ENCODE peak calls at places on chromosomes 5 and 9, in seven cellular contexts. One of them, this sample, is unnamed.

GRCh38 chr5:55172051-55172899 is 702 bp downstream of the CDC20B start:
- DNase-seq in HepG2: peak; percentile 80
- DNase-seq in WERI-Rb-1: peak; percentile 62
- DNase-seq in AG10803: peak; percentile 78
- DNase-seq in NB4: peak; percentile 86
- DNase-seq in A549: peak; percentile 79
- DNase-seq in choroid plexus epithelial cell: peak; percentile 89
- DNase-seq in this sample: peak; percentile 87

GRCh38 chr5:5304361-5305035 is 118.0 kb upstream of the ICE1 start:
- DNase-seq in HepG2: no peak
- DNase-seq in WERI-Rb-1: no peak
- DNase-seq in AG10803: no peak
- DNase-seq in NB4: no peak
- DNase-seq in A549: no peak
- DNase-seq in choroid plexus epithelial cell: no peak
- DNase-seq in this sample: no peak

GRCh38 chr9:4548796-4549725 is 58.8 kb downstream of the SLC1A1 start:
- DNase-seq in HepG2: peak; percentile 10
- DNase-seq in WERI-Rb-1: peak; percentile 17
- DNase-seq in AG10803: peak; percentile 11
- DNase-seq in NB4: peak; percentile 41
- DNase-seq in A549: peak; percentile 23
- DNase-seq in choroid plexus epithelial cell: no peak
- DNase-seq in this sample: peak; percentile 6

GRCh38 chr5:169304175-169304574 is 3.2 kb upstream of the SLIT3 start:
- DNase-seq in HepG2: no peak
- DNase-seq in WERI-Rb-1: no peak
- DNase-seq in AG10803: no peak
- DNase-seq in NB4: no peak
- DNase-seq in A549: no peak
- DNase-seq in choroid plexus epithelial cell: no peak
- DNase-seq in this sample: no peak

GRCh38 chr5:136043551-136043950 is 14.8 kb downstream of the TGFBI start:
- DNase-seq in HepG2: no peak
- DNase-seq in WERI-Rb-1: no peak
- DNase-seq in AG10803: no peak
- DNase-seq in NB4: no peak
- DNase-seq in A549: no peak
- DNase-seq in choroid plexus epithelial cell: no peak
- DNase-seq in this sample: peak; percentile 71

GRCh38 chr5:179127136-179128040 is 67.2 kb downstream of the ZNF354C start:
- DNase-seq in HepG2: no peak
- DNase-seq in WERI-Rb-1: no peak
- DNase-seq in AG10803: no peak
- DNase-seq in NB4: no peak
- DNase-seq in A549: no peak
- DNase-seq in choroid plexus epithelial cell: no peak
- DNase-seq in this sample: no peak

GRCh38 chr5:167947312-167947711 is 344.1 kb upstream of the WWC1 start:
- DNase-seq in HepG2: no peak
- DNase-seq in WERI-Rb-1: no peak
- DNase-seq in AG10803: peak; percentile 75
- DNase-seq in NB4: no peak
- DNase-seq in A549: no peak
- DNase-seq in choroid plexus epithelial cell: no peak
- DNase-seq in this sample: peak; percentile 40

GRCh38 chr9:6852243-6852963 is 94.6 kb downstream of the KDM4C start:
- DNase-seq in HepG2: peak; percentile 30
- DNase-seq in WERI-Rb-1: no peak
- DNase-seq in AG10803: peak; percentile 37
- DNase-seq in NB4: no peak
- DNase-seq in A549: peak; percentile 36
- DNase-seq in choroid plexus epithelial cell: peak; percentile 45
- DNase-seq in this sample: peak; percentile 70

GRCh38 chr9:94717656-94718225 is 8.8 kb upstream of the AOPEP start:
- DNase-seq in HepG2: no peak
- DNase-seq in WERI-Rb-1: no peak
- DNase-seq in AG10803: peak; percentile 19
- DNase-seq in NB4: peak; percentile 18
- DNase-seq in A549: no peak
- DNase-seq in choroid plexus epithelial cell: peak; percentile 8
- DNase-seq in this sample: peak; percentile 59

GRCh38 chr5:128407956-128408355 is 130.1 kb downstream of the FBN2 start:
- DNase-seq in HepG2: no peak
- DNase-seq in WERI-Rb-1: no peak
- DNase-seq in AG10803: no peak
- DNase-seq in NB4: no peak
- DNase-seq in A549: no peak
- DNase-seq in choroid plexus epithelial cell: no peak
- DNase-seq in this sample: no peak

GRCh38 chr5:173243808-173244305 is 8.9 kb upstream of the NKX2-5 start:
- DNase-seq in HepG2: no peak
- DNase-seq in WERI-Rb-1: no peak
- DNase-seq in AG10803: no peak
- DNase-seq in NB4: no peak
- DNase-seq in A549: peak; percentile 69
- DNase-seq in choroid plexus epithelial cell: no peak
- DNase-seq in this sample: no peak

GRCh38 chr5:119340597-119341218 is 15.1 kb upstream of the TNFAIP8 start:
- DNase-seq in HepG2: no peak
- DNase-seq in WERI-Rb-1: no peak
- DNase-seq in AG10803: no peak
- DNase-seq in NB4: peak; percentile 96
- DNase-seq in A549: no peak
- DNase-seq in choroid plexus epithelial cell: no peak
- DNase-seq in this sample: no peak

GRCh38 chr5:68258531-68258930 is 43.0 kb downstream of the PIK3R1 start:
- DNase-seq in HepG2: no peak
- DNase-seq in WERI-Rb-1: no peak
- DNase-seq in AG10803: no peak
- DNase-seq in NB4: no peak
- DNase-seq in A549: no peak
- DNase-seq in choroid plexus epithelial cell: no peak
- DNase-seq in this sample: no peak

GRCh38 chr5:87411586-87412416 is 929 bp downstream of the CCNH start:
- DNase-seq in HepG2: peak; percentile 33
- DNase-seq in WERI-Rb-1: no peak
- DNase-seq in AG10803: peak; percentile 42
- DNase-seq in NB4: peak; percentile 65
- DNase-seq in A549: peak; percentile 4
- DNase-seq in choroid plexus epithelial cell: peak; percentile 62
- DNase-seq in this sample: peak; percentile 44

GRCh38 chr9:101350285-101350684 is 34.5 kb downstream of the BAAT start:
- DNase-seq in HepG2: peak; percentile 65
- DNase-seq in WERI-Rb-1: no peak
- DNase-seq in AG10803: no peak
- DNase-seq in NB4: no peak
- DNase-seq in A549: no peak
- DNase-seq in choroid plexus epithelial cell: no peak
- DNase-seq in this sample: no peak

GRCh38 chr9:107060026-107060425 is 197.1 kb downstream of the ZNF462 start:
- DNase-seq in HepG2: no peak
- DNase-seq in WERI-Rb-1: no peak
- DNase-seq in AG10803: no peak
- DNase-seq in NB4: peak; percentile 14
- DNase-seq in A549: no peak
- DNase-seq in choroid plexus epithelial cell: no peak
- DNase-seq in this sample: no peak

GRCh38 chr5:56814361-56814962 is 887 bp upstream of the MAP3K1 start:
- DNase-seq in HepG2: peak; percentile 28
- DNase-seq in WERI-Rb-1: peak; percentile 21
- DNase-seq in AG10803: no peak
- DNase-seq in NB4: peak; percentile 71
- DNase-seq in A549: peak; percentile 22
- DNase-seq in choroid plexus epithelial cell: no peak
- DNase-seq in this sample: no peak

GRCh38 chr9:133842721-133843227 is 104.6 kb upstream of the SARDH start:
- DNase-seq in HepG2: no peak
- DNase-seq in WERI-Rb-1: no peak
- DNase-seq in AG10803: no peak
- DNase-seq in NB4: no peak
- DNase-seq in A549: no peak
- DNase-seq in choroid plexus epithelial cell: no peak
- DNase-seq in this sample: no peak

GRCh38 chr5:131186561-131187256 is 16.0 kb downstream of the LYRM7 start:
- DNase-seq in HepG2: no peak
- DNase-seq in WERI-Rb-1: no peak
- DNase-seq in AG10803: peak; percentile 13
- DNase-seq in NB4: no peak
- DNase-seq in A549: no peak
- DNase-seq in choroid plexus epithelial cell: peak; percentile 46
- DNase-seq in this sample: no peak

GRCh38 chr5:154627711-154628678 is 127.2 kb upstream of the LARP1 start:
- DNase-seq in HepG2: no peak
- DNase-seq in WERI-Rb-1: no peak
- DNase-seq in AG10803: peak; percentile 78
- DNase-seq in NB4: no peak
- DNase-seq in A549: no peak
- DNase-seq in choroid plexus epithelial cell: peak; percentile 5
- DNase-seq in this sample: peak; percentile 34

GRCh38 chr9:133666387-133666786 is 30.2 kb downstream of the DBH start:
- DNase-seq in HepG2: no peak
- DNase-seq in WERI-Rb-1: no peak
- DNase-seq in AG10803: no peak
- DNase-seq in NB4: no peak
- DNase-seq in A549: no peak
- DNase-seq in choroid plexus epithelial cell: no peak
- DNase-seq in this sample: no peak

GRCh38 chr9:93064392-93065124 is 6.1 kb downstream of the SUSD3 start:
- DNase-seq in HepG2: no peak
- DNase-seq in WERI-Rb-1: peak; percentile 50
- DNase-seq in AG10803: no peak
- DNase-seq in NB4: peak; percentile 98
- DNase-seq in A549: no peak
- DNase-seq in choroid plexus epithelial cell: peak; percentile 35
- DNase-seq in this sample: no peak

GRCh38 chr9:5628530-5629311 is at the start of gene RIC1:
- DNase-seq in HepG2: peak; percentile 81
- DNase-seq in WERI-Rb-1: peak; percentile 89
- DNase-seq in AG10803: peak; percentile 93
- DNase-seq in NB4: peak; percentile 99
- DNase-seq in A549: peak; percentile 94
- DNase-seq in choroid plexus epithelial cell: peak; percentile 94
- DNase-seq in this sample: peak; percentile 93

GRCh38 chr9:116383956-116384355 is 230.4 kb downstream of the PAPPA start:
- DNase-seq in HepG2: no peak
- DNase-seq in WERI-Rb-1: no peak
- DNase-seq in AG10803: no peak
- DNase-seq in NB4: no peak
- DNase-seq in A549: no peak
- DNase-seq in choroid plexus epithelial cell: peak; percentile 69
- DNase-seq in this sample: peak; percentile 24

GRCh38 chr9:69412741-69413150 is 87.7 kb downstream of the ENTREP1 start:
- DNase-seq in HepG2: peak; percentile 39
- DNase-seq in WERI-Rb-1: peak; percentile 82
- DNase-seq in AG10803: peak; percentile 69
- DNase-seq in NB4: peak; percentile 6
- DNase-seq in A549: peak; percentile 75
- DNase-seq in choroid plexus epithelial cell: peak; percentile 74
- DNase-seq in this sample: peak; percentile 80
- TF ChIP-seq CTCF in HepG2: peak; percentile 84
- TF ChIP-seq CTCF in WERI-Rb-1: peak; percentile 77
- TF ChIP-seq CTCF in AG10803: peak; percentile 77
- TF ChIP-seq CTCF in NB4: peak; percentile 15
- TF ChIP-seq CTCF in A549: peak; percentile 49
- TF ChIP-seq CTCF in choroid plexus epithelial cell: peak; percentile 82
- TF ChIP-seq CTCF in this sample: peak; percentile 84

DNA sequence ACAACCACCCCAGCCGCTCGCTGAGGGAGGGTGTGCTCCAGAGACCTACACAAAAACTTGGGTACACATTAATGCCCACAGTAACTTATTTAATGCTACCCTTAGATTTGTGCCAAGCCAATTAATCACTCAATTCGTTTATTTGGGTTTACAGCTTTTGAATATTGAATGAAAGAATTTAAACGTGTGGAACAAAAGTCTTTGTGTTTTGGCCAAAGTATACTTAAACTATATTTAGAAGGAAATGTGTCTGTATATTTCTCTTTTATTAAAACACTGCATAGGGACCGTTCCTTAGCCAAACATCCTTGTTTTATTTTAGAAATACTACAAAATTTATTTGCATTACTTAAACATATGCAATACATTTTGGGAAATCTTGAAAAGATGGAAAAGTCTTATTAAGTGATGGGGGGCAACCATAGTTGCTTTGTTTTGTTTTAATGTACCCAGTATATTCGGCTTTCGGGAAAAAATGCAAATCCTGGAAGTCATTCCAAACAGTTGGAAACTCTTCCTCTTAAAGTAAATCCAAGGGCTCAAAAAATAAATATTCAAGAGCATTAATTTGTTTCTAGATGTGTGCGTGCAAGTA is 11.8 kb downstream of the ZNF608 start:
- DNase-seq in HepG2: no peak
- DNase-seq in WERI-Rb-1: no peak
- DNase-seq in AG10803: no peak
- DNase-seq in NB4: no peak
- DNase-seq in A549: no peak
- DNase-seq in choroid plexus epithelial cell: no peak
- DNase-seq in this sample: no peak
- H3K4me3 ChIP-seq in HepG2: no peak overlapping the region
- H3K4me3 ChIP-seq in WERI-Rb-1: peak overlapping the region; percentile 23
- H3K4me3 ChIP-seq in AG10803: no peak overlapping the region
- H3K4me3 ChIP-seq in NB4: no peak overlapping the region
- H3K4me3 ChIP-seq in A549: no peak overlapping the region
- H3K4me3 ChIP-seq in choroid plexus epithelial cell: peak overlapping the region; percentile 46
- H3K4me3 ChIP-seq in this sample: peak overlapping the region; percentile 36

DNA sequence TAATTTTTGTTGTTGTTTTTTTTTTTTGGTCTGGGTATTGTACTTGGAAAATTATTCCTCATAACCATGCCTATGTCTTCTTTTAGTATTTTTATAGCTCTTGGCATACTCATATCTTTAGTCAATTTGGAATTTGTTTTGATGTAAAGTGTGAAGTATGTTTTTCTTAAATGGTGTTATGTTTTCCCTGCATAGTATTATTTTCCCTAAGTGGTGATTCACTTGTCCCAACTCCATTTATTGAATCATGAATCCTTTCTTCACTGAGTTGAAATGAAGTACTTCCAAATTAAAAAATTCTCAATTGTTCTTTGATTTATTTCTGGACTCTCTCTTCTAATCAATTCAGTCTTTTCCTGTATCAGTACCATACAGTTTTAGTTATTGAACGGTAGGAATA is 46.5 kb downstream of the POLK start:
- DNase-seq in HepG2: no peak
- DNase-seq in WERI-Rb-1: no peak
- DNase-seq in AG10803: no peak
- DNase-seq in NB4: no peak
- DNase-seq in A549: no peak
- DNase-seq in choroid plexus epithelial cell: no peak
- DNase-seq in this sample: no peak
- TF ChIP-seq CTCF in HepG2: no peak
- TF ChIP-seq CTCF in WERI-Rb-1: no peak
- TF ChIP-seq CTCF in AG10803: no peak
- TF ChIP-seq CTCF in NB4: no peak
- TF ChIP-seq CTCF in A549: no peak
- TF ChIP-seq CTCF in choroid plexus epithelial cell: no peak
- TF ChIP-seq CTCF in this sample: no peak

DNA sequence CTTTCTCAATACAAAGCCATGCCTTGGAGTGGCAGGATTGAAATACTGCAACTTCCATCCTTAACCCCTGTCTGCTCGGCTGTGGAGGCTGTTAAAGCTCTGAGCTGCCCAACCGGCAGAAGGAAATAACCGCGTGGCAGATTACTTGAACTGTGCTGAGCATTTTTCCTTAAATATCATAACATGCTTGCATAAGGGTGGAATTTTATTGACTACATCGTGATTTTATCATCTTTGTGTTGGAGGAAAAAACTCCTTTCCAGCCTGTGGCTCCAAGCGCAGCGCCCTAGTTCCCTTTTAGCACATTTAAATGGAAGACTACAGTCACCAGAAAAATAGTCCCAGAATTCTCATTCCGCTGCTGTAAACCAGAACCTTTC is 1.6 kb downstream of the SHC3 start:
- DNase-seq in HepG2: no peak
- DNase-seq in WERI-Rb-1: no peak
- DNase-seq in AG10803: peak; percentile 36
- DNase-seq in NB4: peak; percentile 46
- DNase-seq in A549: no peak
- DNase-seq in choroid plexus epithelial cell: peak; percentile 66
- DNase-seq in this sample: peak; percentile 66
- H3K4me3 ChIP-seq in HepG2: no peak overlapping the region
- H3K4me3 ChIP-seq in WERI-Rb-1: no peak overlapping the region
- H3K4me3 ChIP-seq in AG10803: peak overlapping the region; percentile 59
- H3K4me3 ChIP-seq in NB4: peak overlapping the region; percentile 47
- H3K4me3 ChIP-seq in A549: no peak overlapping the region
- H3K4me3 ChIP-seq in choroid plexus epithelial cell: peak overlapping the region; percentile 66
- H3K4me3 ChIP-seq in this sample: peak overlapping the region; percentile 66